ENCODE peak calls at places on chromosomes 12 and 14, in five cellular contexts. One of them, this sample, is unnamed.
A peak's percentile ranks its signal among the peaks of the same experiment; 100 is the strongest.

GRCh38 chr14:50736932-50737419 is 68.9 kb upstream of the SAV1 start:
- DNase-seq in effector CD4-positive, alpha-beta T cell: no peak
- DNase-seq in body of pancreas: no peak
- DNase-seq in stimulated activated CD8-positive, alpha-beta memory T cell treated with anti-CD3 and anti-CD28 coated beads, Interleukin-15, amount 100 ng/mL, for 24 hours: no peak
- DNase-seq in K562: no peak
- DNase-seq in this sample: no peak

GRCh38 chr12:67909091-67909531 is 80.1 kb upstream of the IFNG-AS1 start:
- DNase-seq in effector CD4-positive, alpha-beta T cell: no peak
- DNase-seq in body of pancreas: no peak
- DNase-seq in stimulated activated CD8-positive, alpha-beta memory T cell treated with anti-CD3 and anti-CD28 coated beads, Interleukin-15, amount 100 ng/mL, for 24 hours: no peak
- DNase-seq in K562: no peak
- DNase-seq in this sample: no peak

GRCh38 chr14:70792939-70793338 is 16.4 kb downstream of the MAP3K9 start:
- DNase-seq in effector CD4-positive, alpha-beta T cell: no peak
- DNase-seq in body of pancreas: no peak
- DNase-seq in stimulated activated CD8-positive, alpha-beta memory T cell treated with anti-CD3 and anti-CD28 coated beads, Interleukin-15, amount 100 ng/mL, for 24 hours: no peak
- DNase-seq in K562: no peak
- DNase-seq in this sample: no peak

GRCh38 chr14:76780875-76781647 is 19.8 kb downstream of the VASH1 start:
- DNase-seq in effector CD4-positive, alpha-beta T cell: no peak
- DNase-seq in body of pancreas: no peak
- DNase-seq in stimulated activated CD8-positive, alpha-beta memory T cell treated with anti-CD3 and anti-CD28 coated beads, Interleukin-15, amount 100 ng/mL, for 24 hours: no peak
- DNase-seq in K562: no peak
- DNase-seq in this sample: no peak

GRCh38 chr14:64841121-64841611 is 38.5 kb downstream of the SPTB start:
- DNase-seq in effector CD4-positive, alpha-beta T cell: no peak
- DNase-seq in body of pancreas: no peak
- DNase-seq in stimulated activated CD8-positive, alpha-beta memory T cell treated with anti-CD3 and anti-CD28 coated beads, Interleukin-15, amount 100 ng/mL, for 24 hours: no peak
- DNase-seq in K562: peak; percentile 55
- DNase-seq in this sample: no peak

GRCh38 chr14:59189822-59190368 is 1.4 kb downstream of the DAAM1 start:
- DNase-seq in effector CD4-positive, alpha-beta T cell: peak; percentile 62
- DNase-seq in body of pancreas: peak; percentile 93
- DNase-seq in stimulated activated CD8-positive, alpha-beta memory T cell treated with anti-CD3 and anti-CD28 coated beads, Interleukin-15, amount 100 ng/mL, for 24 hours: peak; percentile 38
- DNase-seq in K562: peak; percentile 68
- DNase-seq in this sample: peak; percentile 81

GRCh38 chr12:76680940-76681339 is 83.0 kb upstream of the ZDHHC17 start:
- DNase-seq in effector CD4-positive, alpha-beta T cell: no peak
- DNase-seq in body of pancreas: no peak
- DNase-seq in stimulated activated CD8-positive, alpha-beta memory T cell treated with anti-CD3 and anti-CD28 coated beads, Interleukin-15, amount 100 ng/mL, for 24 hours: no peak
- DNase-seq in K562: no peak
- DNase-seq in this sample: no peak

GRCh38 chr12:46387697-46388096 is 15.1 kb upstream of the SLC38A2 start:
- DNase-seq in effector CD4-positive, alpha-beta T cell: no peak
- DNase-seq in body of pancreas: no peak
- DNase-seq in stimulated activated CD8-positive, alpha-beta memory T cell treated with anti-CD3 and anti-CD28 coated beads, Interleukin-15, amount 100 ng/mL, for 24 hours: no peak
- DNase-seq in K562: no peak
- DNase-seq in this sample: no peak

GRCh38 chr14:34911209-34912150 is 36.3 kb upstream of the BAZ1A start:
- DNase-seq in effector CD4-positive, alpha-beta T cell: no peak
- DNase-seq in body of pancreas: no peak
- DNase-seq in stimulated activated CD8-positive, alpha-beta memory T cell treated with anti-CD3 and anti-CD28 coated beads, Interleukin-15, amount 100 ng/mL, for 24 hours: no peak
- DNase-seq in K562: no peak
- DNase-seq in this sample: no peak

GRCh38 chr12:116024769-116025168 is 252.7 kb downstream of the MED13L start:
- DNase-seq in effector CD4-positive, alpha-beta T cell: no peak
- DNase-seq in body of pancreas: no peak
- DNase-seq in stimulated activated CD8-positive, alpha-beta memory T cell treated with anti-CD3 and anti-CD28 coated beads, Interleukin-15, amount 100 ng/mL, for 24 hours: no peak
- DNase-seq in K562: no peak
- DNase-seq in this sample: no peak

This sample was measured in breast epithelium.